ENCODE peak calls at places on chromosomes 6 and 20, in nine cellular contexts. R is lower lobe of right lung, L is foreskin fibroblast, D is neural progenitor cell, G is heart right ventricle, H is AG10803, Z is endodermal cell, T is fibroblast of lung, J is upper lobe of right lung. I is an unnamed sample.

GRCh38 chr6:72525821-72526550 is 95.9 kb upstream of the KCNQ5 start:
- DNase-seq in L (peak; percentile 38), T (peak; percentile 83), G (no peak), D (no peak), Z (no peak), R (no peak), J (no peak), H (peak; percentile 69), I (no peak)

GRCh38 chr20:54062812-54063280 is 7.5 kb downstream of the BCAS1 start:
- DNase-seq in J (no peak), R (no peak), G (no peak), Z (no peak), H (peak; percentile 76), L (peak; percentile 61), T (peak; percentile 45), D (peak; percentile 46), I (peak; percentile 62)

GRCh38 chr6:129785081-129785755 is 75.2 kb upstream of the ARHGAP18 start:
- DNase-seq in L (peak; percentile 60), G (no peak), D (no peak), Z (no peak), T (peak; percentile 20), J (no peak), H (peak; percentile 21), R (no peak), I (no peak)

GRCh38 chr6:56245903-56246351 is 1.5 kb downstream of the COL21A1 start:
- DNase-seq in H (peak; percentile 65), R (no peak), D (no peak), Z (no peak), G (no peak), L (peak; percentile 91), T (no peak), J (no peak), I (no peak)

GRCh38 chr6:33971580-33971979 is 167.8 kb upstream of the MLN start:
- DNase-seq in J (no peak), G (no peak), H (no peak), T (no peak), L (no peak), D (no peak), R (no peak), Z (no peak), I (no peak)

GRCh38 chr20:44092551-44093248 is 94.3 kb downstream of the JPH2 start:
- DNase-seq in J (no peak), Z (peak; percentile 72), T (peak; percentile 48), L (peak; percentile 72), G (no peak), R (no peak), H (peak; percentile 54), D (peak; percentile 72), I (peak; percentile 83)

GRCh38 chr6:46963626-46964025 is 41.9 kb upstream of the ADGRF5 start:
- DNase-seq in L (no peak), T (peak; percentile 97), H (no peak), D (no peak), J (no peak), R (no peak), Z (no peak), G (no peak), I (no peak)

GRCh38 chr20:62008643-62009183 is 57.0 kb downstream of the TAF4 start:
- DNase-seq in R (no peak), J (no peak), D (no peak), G (no peak), Z (no peak), T (no peak), H (no peak), L (no peak), I (no peak)

GRCh38 chr20:47529840-47530239 is 28.2 kb downstream of the NCOA3 start:
- DNase-seq in R (no peak), T (no peak), J (no peak), L (no peak), Z (no peak), H (peak; percentile 60), D (no peak), G (no peak), I (no peak)

GRCh38 chr20:17611540-17612286 is 41.8 kb downstream of the DSTN start:
- DNase-seq in R (peak; percentile 58), H (peak; percentile 33), D (peak; percentile 42), T (peak; percentile 21), L (peak; percentile 62), Z (peak; percentile 61), J (peak; percentile 72), G (no peak), I (peak; percentile 73)

GRCh38 chr6:138920906-138921305 is 67.1 kb downstream of the REPS1 start:
- DNase-seq in Z (no peak), H (no peak), G (no peak), T (no peak), L (no peak), D (no peak), R (no peak), J (no peak), I (no peak)

GRCh38 chr6:29746050-29746449 is 22.8 kb downstream of the HLA-F start:
- DNase-seq in G (no peak), H (no peak), J (no peak), T (no peak), Z (no peak), R (no peak), L (no peak), D (no peak), I (no peak)

GRCh38 chr6:131890091-131890490 is 61.1 kb downstream of the CCN2 start:
- DNase-seq in J (no peak), R (no peak), H (no peak), Z (no peak), L (peak; percentile 17), D (no peak), G (no peak), T (no peak), I (no peak)

GRCh38 chr6:110544472-110544871 is 68.1 kb upstream of the SLC22A16 start:
- DNase-seq in J (no peak), Z (peak; percentile 18), L (no peak), G (no peak), T (no peak), H (no peak), D (no peak), R (no peak), I (no peak)

GRCh38 chr20:15700147-15700765 is 873.0 kb downstream of the KIF16B start:
- DNase-seq in J (no peak), L (peak; percentile 55), T (no peak), R (no peak), H (no peak), D (no peak), G (no peak), Z (peak; percentile 47), I (peak; percentile 6)

GRCh38 chr6:149026530-149026942 is 279.7 kb downstream of the UST start:
- DNase-seq in T (peak; percentile 91), D (peak; percentile 80), H (peak; percentile 83), G (no peak), L (peak; percentile 95), J (no peak), Z (peak; percentile 76), R (no peak), I (peak; percentile 89)

GRCh38 chr20:21521596-21522478 is 8.0 kb upstream of the NKX2-2 start:
- DNase-seq in G (no peak), J (no peak), Z (peak; percentile 78), L (no peak), R (peak; percentile 25), T (no peak), H (no peak), D (peak; percentile 67), I (peak; percentile 63)
- H3K4me3 ChIP-seq in G (peak overlapping the region; percentile 13), J (no peak overlapping the region), Z (peak overlapping the region; percentile 73), L (no peak overlapping the region), R (no peak overlapping the region), T (no peak overlapping the region), H (no peak overlapping the region), D (peak overlapping the region; percentile 52), I (peak overlapping the region; percentile 66)

GRCh38 chr6:27332692-27333641 is 20.9 kb upstream of the POM121L2 start:
- DNase-seq in H (peak; percentile 46), Z (peak; percentile 87), R (no peak), T (peak; percentile 72), G (no peak), D (peak; percentile 78), L (peak; percentile 72), J (no peak), I (peak; percentile 77)

GRCh38 chr6:27334141-27334540 is 22.1 kb upstream of the POM121L2 start:
- DNase-seq in L (no peak), J (no peak), R (no peak), H (no peak), Z (no peak), T (no peak), D (no peak), G (no peak), I (no peak)

DNA sequence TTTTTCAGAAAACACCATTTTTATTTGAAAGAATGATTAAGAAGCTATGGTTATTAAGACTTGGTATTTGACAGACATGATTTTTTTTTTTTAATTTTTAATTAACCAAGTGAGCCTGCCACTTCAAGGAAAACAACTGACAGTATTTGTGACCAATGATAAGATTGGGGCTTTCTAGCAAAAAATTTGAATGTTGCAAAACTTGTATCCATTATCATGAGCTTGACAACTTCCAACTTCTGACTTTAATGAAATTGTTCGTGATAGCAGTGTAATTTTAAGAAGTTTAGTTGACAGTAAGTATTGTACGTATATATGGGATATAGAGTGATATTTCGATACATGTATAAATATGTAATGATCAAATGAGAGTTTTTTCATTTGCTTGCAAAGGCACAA is 21.6 kb upstream of the POM121L2 start:
- DNase-seq in J (no peak), R (no peak), T (no peak), L (no peak), Z (no peak), H (no peak), D (no peak), G (no peak), I (no peak)
- H3K4me3 ChIP-seq in J (no peak overlapping the region), R (no peak overlapping the region), T (peak overlapping the region; percentile 55), L (peak overlapping the region; percentile 40), Z (peak overlapping the region; percentile 86), H (no peak overlapping the region), D (peak overlapping the region; percentile 84), G (no peak overlapping the region), I (peak overlapping the region; percentile 64)

GRCh38 chr20:59026904-59027745 is 5.0 kb downstream of the ATP5F1E start:
- DNase-seq in R (no peak), D (no peak), L (no peak), J (no peak), T (no peak), G (no peak), H (no peak), Z (no peak), I (no peak)

GRCh38 chr20:59027746-59028320 is 4.3 kb downstream of the ATP5F1E start:
- DNase-seq in T (peak; percentile 88), G (no peak), D (no peak), Z (no peak), H (peak; percentile 77), R (no peak), J (no peak), L (peak; percentile 60), I (no peak)

GRCh38 chr20:59031326-59032022 is 661 bp downstream of the ATP5F1E start:
- DNase-seq in H (no peak), D (no peak), R (no peak), J (no peak), L (no peak), Z (no peak), T (no peak), G (no peak), I (peak; percentile 25)

GRCh38 chr20:59030911-59031310 is 1.2 kb downstream of the ATP5F1E start:
- DNase-seq in D (no peak), J (no peak), Z (no peak), R (no peak), H (no peak), L (no peak), T (no peak), G (no peak), I (no peak)

GRCh38 chr20:59028812-59029211 is 3.3 kb downstream of the ATP5F1E start:
- DNase-seq in T (no peak), J (no peak), H (no peak), Z (no peak), D (no peak), R (no peak), G (no peak), L (no peak), I (no peak)
- H3K4me3 ChIP-seq in T (peak overlapping the region; percentile 42), J (peak overlapping the region; percentile 11), H (peak overlapping the region; percentile 34), Z (peak overlapping the region; percentile 63), D (no peak overlapping the region), R (peak overlapping the region; percentile 7), G (no peak overlapping the region), L (peak overlapping the region; percentile 27), I (no peak overlapping the region)

GRCh38 chr6:10426781-10427279 is 12.0 kb upstream of the TFAP2A start:
- DNase-seq in T (no peak), D (no peak), R (no peak), J (no peak), L (no peak), Z (no peak), G (no peak), H (no peak), I (no peak)
- H3K4me3 ChIP-seq in T (peak overlapping the region; percentile 51), D (peak overlapping the region; percentile 53), R (peak overlapping the region; percentile 59), J (peak overlapping the region; percentile 57), L (peak overlapping the region; percentile 40), Z (peak overlapping the region; percentile 77), G (peak overlapping the region; percentile 55), H (peak overlapping the region; percentile 58), I (peak overlapping the region; percentile 55)